ENCODE peak calls at places on chromosomes 6 and 20, in five cellular contexts. One of them, this sample, is unnamed.

GRCh38 chr20:33830371-33830770 is 19.2 kb downstream of the CHMP4B start:
- DNase-seq in fibroblast of lung: no peak
- DNase-seq in GM23248: peak; percentile 35
- DNase-seq in fibroblast of mammary gland: peak; percentile 46
- DNase-seq in PC-3: no peak
- DNase-seq in this sample: no peak

GRCh38 chr20:41608606-41609005 is 9.6 kb downstream of the CHD6 start:
- DNase-seq in fibroblast of lung: no peak
- DNase-seq in fibroblast of mammary gland: no peak
- DNase-seq in GM23248: no peak
- DNase-seq in PC-3: no peak
- DNase-seq in this sample: no peak

GRCh38 chr6:141483561-141484061 is 649.1 kb upstream of the GJE1 start:
- DNase-seq in PC-3: peak; percentile 80
- DNase-seq in fibroblast of lung: peak; percentile 95
- DNase-seq in fibroblast of mammary gland: peak; percentile 100
- DNase-seq in GM23248: peak; percentile 92
- DNase-seq in this sample: peak; percentile 76

GRCh38 chr20:63312268-63312667 is 19.3 kb downstream of the COL20A1 start:
- DNase-seq in fibroblast of lung: no peak
- DNase-seq in PC-3: no peak
- DNase-seq in fibroblast of mammary gland: no peak
- DNase-seq in GM23248: no peak
- DNase-seq in this sample: no peak

GRCh38 chr6:128057541-128058335 is 156.9 kb upstream of the THEMIS start:
- DNase-seq in fibroblast of lung: peak; percentile 47
- DNase-seq in PC-3: no peak
- DNase-seq in GM23248: peak; percentile 56
- DNase-seq in fibroblast of mammary gland: peak; percentile 30
- DNase-seq in this sample: no peak

GRCh38 chr6:136148523-136148922 is 101.6 kb downstream of the MTFR2 start:
- DNase-seq in fibroblast of mammary gland: no peak
- DNase-seq in fibroblast of lung: no peak
- DNase-seq in PC-3: no peak
- DNase-seq in GM23248: no peak
- DNase-seq in this sample: no peak

GRCh38 chr6:83756565-83756964 is 47.7 kb upstream of the SNAP91 start:
- DNase-seq in fibroblast of lung: no peak
- DNase-seq in PC-3: no peak
- DNase-seq in GM23248: no peak
- DNase-seq in fibroblast of mammary gland: no peak
- DNase-seq in this sample: no peak

GRCh38 chr6:1610497-1611321 is 994 bp downstream of the FOXC1 start:
- DNase-seq in fibroblast of lung: peak; percentile 36
- DNase-seq in GM23248: peak; percentile 71
- DNase-seq in fibroblast of mammary gland: no peak
- DNase-seq in PC-3: peak; percentile 38
- DNase-seq in this sample: peak; percentile 24

GRCh38 chr6:1620504-1621327 is 11.0 kb downstream of the FOXC1 start:
- DNase-seq in GM23248: no peak
- DNase-seq in fibroblast of lung: no peak
- DNase-seq in PC-3: no peak
- DNase-seq in fibroblast of mammary gland: no peak
- DNase-seq in this sample: no peak

GRCh38 chr6:147023581-147023980 is 180.6 kb upstream of the STXBP5 start:
- DNase-seq in fibroblast of lung: no peak
- DNase-seq in PC-3: no peak
- DNase-seq in GM23248: no peak
- DNase-seq in fibroblast of mammary gland: no peak
- DNase-seq in this sample: no peak

GRCh38 chr6:66126358-66126757 is 419.3 kb upstream of the EYS start:
- DNase-seq in fibroblast of lung: no peak
- DNase-seq in PC-3: no peak
- DNase-seq in fibroblast of mammary gland: no peak
- DNase-seq in GM23248: no peak
- DNase-seq in this sample: no peak

GRCh38 chr6:56594699-56595098 is 48.0 kb downstream of the DST start:
- DNase-seq in fibroblast of lung: no peak
- DNase-seq in GM23248: no peak
- DNase-seq in PC-3: no peak
- DNase-seq in fibroblast of mammary gland: no peak
- DNase-seq in this sample: no peak

GRCh38 chr6:32182617-32183016 is 1.4 kb downstream of the AGER start:
- DNase-seq in GM23248: no peak
- DNase-seq in fibroblast of mammary gland: no peak
- DNase-seq in fibroblast of lung: no peak
- DNase-seq in PC-3: no peak
- DNase-seq in this sample: no peak

GRCh38 chr6:5094327-5094726 is 9.2 kb downstream of the PPP1R3G start:
- DNase-seq in fibroblast of mammary gland: peak; percentile 96
- DNase-seq in GM23248: peak; percentile 94
- DNase-seq in PC-3: peak; percentile 76
- DNase-seq in fibroblast of lung: peak; percentile 98
- DNase-seq in this sample: peak; percentile 69

GRCh38 chr6:41040101-41040910 is 1.3 kb upstream of the UNC5CL start:
- DNase-seq in fibroblast of mammary gland: peak; percentile 24
- DNase-seq in PC-3: peak; percentile 74
- DNase-seq in GM23248: peak; percentile 38
- DNase-seq in fibroblast of lung: no peak
- DNase-seq in this sample: peak; percentile 55

GRCh38 chr6:169326067-169326799 is 72.6 kb upstream of the THBS2 start:
- DNase-seq in PC-3: peak; percentile 45
- DNase-seq in fibroblast of lung: peak; percentile 59
- DNase-seq in fibroblast of mammary gland: peak; percentile 67
- DNase-seq in GM23248: peak; percentile 29
- DNase-seq in this sample: peak; percentile 26

GRCh38 chr20:50919567-50919966 is 11.7 kb downstream of the ADNP start:
- DNase-seq in PC-3: peak; percentile 58
- DNase-seq in fibroblast of mammary gland: peak; percentile 91
- DNase-seq in GM23248: peak; percentile 89
- DNase-seq in fibroblast of lung: peak; percentile 68
- DNase-seq in this sample: peak; percentile 56

GRCh38 chr20:24585796-24586522 is 116.5 kb downstream of the SYNDIG1 start:
- DNase-seq in GM23248: no peak
- DNase-seq in fibroblast of mammary gland: no peak
- DNase-seq in fibroblast of lung: no peak
- DNase-seq in PC-3: no peak
- DNase-seq in this sample: no peak

GRCh38 chr20:49508435-49509199 is 26.1 kb upstream of the KCNB1 start:
- DNase-seq in fibroblast of lung: peak; percentile 55
- DNase-seq in PC-3: peak; percentile 80
- DNase-seq in GM23248: peak; percentile 67
- DNase-seq in fibroblast of mammary gland: peak; percentile 58
- DNase-seq in this sample: no peak

GRCh38 chr6:149907317-149907716 is 9.4 kb upstream of the RAET1E start:
- DNase-seq in PC-3: no peak
- DNase-seq in fibroblast of mammary gland: no peak
- DNase-seq in fibroblast of lung: no peak
- DNase-seq in GM23248: no peak
- DNase-seq in this sample: no peak

GRCh38 chr20:43508106-43508505 is 609 bp downstream of the L3MBTL1 start:
- DNase-seq in GM23248: no peak
- DNase-seq in fibroblast of mammary gland: no peak
- DNase-seq in fibroblast of lung: no peak
- DNase-seq in PC-3: peak; percentile 22
- DNase-seq in this sample: no peak

GRCh38 chr6:157556671-157557430 is 175.9 kb downstream of the ZDHHC14 start:
- DNase-seq in fibroblast of mammary gland: no peak
- DNase-seq in PC-3: no peak
- DNase-seq in GM23248: no peak
- DNase-seq in fibroblast of lung: no peak
- DNase-seq in this sample: no peak

GRCh38 chr6:53735896-53736295 is 58.9 kb upstream of the LRRC1 start:
- DNase-seq in PC-3: no peak
- DNase-seq in GM23248: no peak
- DNase-seq in fibroblast of lung: no peak
- DNase-seq in fibroblast of mammary gland: no peak
- DNase-seq in this sample: no peak

GRCh38 chr6:26195924-26196845 is 109.0 kb downstream of the HFE start:
- DNase-seq in GM23248: peak; percentile 52
- DNase-seq in fibroblast of lung: peak; percentile 34
- DNase-seq in PC-3: peak; percentile 38
- DNase-seq in fibroblast of mammary gland: no peak
- DNase-seq in this sample: peak; percentile 23

GRCh38 chr6:13624871-13625288 is 9.7 kb downstream of the NOL7 start:
- DNase-seq in PC-3: peak; percentile 69
- DNase-seq in fibroblast of lung: peak; percentile 44
- DNase-seq in GM23248: peak; percentile 66
- DNase-seq in fibroblast of mammary gland: peak; percentile 54
- DNase-seq in this sample: no peak

GRCh38 chr6:72712921-72713320 is 91.1 kb downstream of the KCNQ5 start:
- DNase-seq in fibroblast of lung: no peak
- DNase-seq in PC-3: peak; percentile 32
- DNase-seq in fibroblast of mammary gland: no peak
- DNase-seq in GM23248: no peak
- DNase-seq in this sample: peak; percentile 43

GRCh38 chr6:3414704-3415453 is 42.0 kb downstream of the SLC22A23 start:
- DNase-seq in fibroblast of lung: no peak
- DNase-seq in GM23248: no peak
- DNase-seq in PC-3: peak; percentile 67
- DNase-seq in fibroblast of mammary gland: no peak
- DNase-seq in this sample: no peak

GRCh38 chr6:81988871-81989270 is 236.4 kb upstream of the TENT5A start:
- DNase-seq in fibroblast of lung: no peak
- DNase-seq in GM23248: no peak
- DNase-seq in fibroblast of mammary gland: no peak
- DNase-seq in PC-3: no peak
- DNase-seq in this sample: no peak

GRCh38 chr6:109092074-109092473 is 2.6 kb downstream of the SESN1 start:
- DNase-seq in PC-3: no peak
- DNase-seq in GM23248: no peak
- DNase-seq in fibroblast of lung: no peak
- DNase-seq in fibroblast of mammary gland: no peak
- DNase-seq in this sample: no peak
- H3K4me3 ChIP-seq in PC-3: peak overlapping the region; percentile 91
- H3K4me3 ChIP-seq in GM23248: peak overlapping the region; percentile 91
- H3K4me3 ChIP-seq in fibroblast of lung: peak overlapping the region; percentile 83
- H3K4me3 ChIP-seq in fibroblast of mammary gland: peak overlapping the region; percentile 86
- H3K4me3 ChIP-seq in this sample: peak overlapping the region; percentile 90

GRCh38 chr6:85676086-85676729 is 33.5 kb upstream of the SYNCRIP start:
- DNase-seq in fibroblast of lung: peak; percentile 50
- DNase-seq in fibroblast of mammary gland: peak; percentile 49
- DNase-seq in PC-3: peak; percentile 4
- DNase-seq in GM23248: peak; percentile 57
- DNase-seq in this sample: no peak
- H3K4me3 ChIP-seq in fibroblast of lung: peak overlapping the region; percentile 84
- H3K4me3 ChIP-seq in fibroblast of mammary gland: peak overlapping the region; percentile 99
- H3K4me3 ChIP-seq in PC-3: peak overlapping the region; percentile 99
- H3K4me3 ChIP-seq in GM23248: peak overlapping the region; percentile 81
- H3K4me3 ChIP-seq in this sample: peak overlapping the region; percentile 86

GRCh38 chr20:8131598-8132014 is 460 bp upstream of the PLCB1 start:
- DNase-seq in GM23248: peak; percentile 70
- DNase-seq in fibroblast of mammary gland: no peak
- DNase-seq in PC-3: peak; percentile 21
- DNase-seq in fibroblast of lung: peak; percentile 45
- DNase-seq in this sample: no peak
- H3K4me3 ChIP-seq in GM23248: peak overlapping the region; percentile 79
- H3K4me3 ChIP-seq in fibroblast of mammary gland: peak overlapping the region; percentile 35
- H3K4me3 ChIP-seq in PC-3: peak overlapping the region; percentile 53
- H3K4me3 ChIP-seq in fibroblast of lung: peak overlapping the region; percentile 68
- H3K4me3 ChIP-seq in this sample: peak overlapping the region; percentile 60

GRCh38 chr6:70957284-70957617 is 391 bp upstream of the B3GAT2 start:
- DNase-seq in PC-3: no peak
- DNase-seq in fibroblast of mammary gland: no peak
- DNase-seq in GM23248: no peak
- DNase-seq in fibroblast of lung: peak; percentile 4
- DNase-seq in this sample: no peak
- H3K4me3 ChIP-seq in PC-3: no peak overlapping the region
- H3K4me3 ChIP-seq in fibroblast of mammary gland: peak overlapping the region; percentile 27
- H3K4me3 ChIP-seq in GM23248: peak overlapping the region; percentile 65
- H3K4me3 ChIP-seq in fibroblast of lung: peak overlapping the region; percentile 46
- H3K4me3 ChIP-seq in this sample: no peak overlapping the region

GRCh38 chr20:37859406-37860171 is 43.3 kb upstream of the VSTM2L start:
- DNase-seq in fibroblast of mammary gland: no peak
- DNase-seq in fibroblast of lung: no peak
- DNase-seq in GM23248: no peak
- DNase-seq in PC-3: no peak
- DNase-seq in this sample: no peak
- H3K4me3 ChIP-seq in fibroblast of mammary gland: no peak overlapping the region
- H3K4me3 ChIP-seq in fibroblast of lung: no peak overlapping the region
- H3K4me3 ChIP-seq in GM23248: no peak overlapping the region
- H3K4me3 ChIP-seq in PC-3: no peak overlapping the region
- H3K4me3 ChIP-seq in this sample: no peak overlapping the region

GRCh38 chr20:47561603-47562583 is 60.2 kb downstream of the NCOA3 start:
- DNase-seq in PC-3: no peak
- DNase-seq in fibroblast of lung: no peak
- DNase-seq in fibroblast of mammary gland: no peak
- DNase-seq in GM23248: no peak
- DNase-seq in this sample: no peak
- H3K4me3 ChIP-seq in PC-3: no peak overlapping the region
- H3K4me3 ChIP-seq in fibroblast of lung: no peak overlapping the region
- H3K4me3 ChIP-seq in fibroblast of mammary gland: no peak overlapping the region
- H3K4me3 ChIP-seq in GM23248: no peak overlapping the region
- H3K4me3 ChIP-seq in this sample: no peak overlapping the region

DNA sequence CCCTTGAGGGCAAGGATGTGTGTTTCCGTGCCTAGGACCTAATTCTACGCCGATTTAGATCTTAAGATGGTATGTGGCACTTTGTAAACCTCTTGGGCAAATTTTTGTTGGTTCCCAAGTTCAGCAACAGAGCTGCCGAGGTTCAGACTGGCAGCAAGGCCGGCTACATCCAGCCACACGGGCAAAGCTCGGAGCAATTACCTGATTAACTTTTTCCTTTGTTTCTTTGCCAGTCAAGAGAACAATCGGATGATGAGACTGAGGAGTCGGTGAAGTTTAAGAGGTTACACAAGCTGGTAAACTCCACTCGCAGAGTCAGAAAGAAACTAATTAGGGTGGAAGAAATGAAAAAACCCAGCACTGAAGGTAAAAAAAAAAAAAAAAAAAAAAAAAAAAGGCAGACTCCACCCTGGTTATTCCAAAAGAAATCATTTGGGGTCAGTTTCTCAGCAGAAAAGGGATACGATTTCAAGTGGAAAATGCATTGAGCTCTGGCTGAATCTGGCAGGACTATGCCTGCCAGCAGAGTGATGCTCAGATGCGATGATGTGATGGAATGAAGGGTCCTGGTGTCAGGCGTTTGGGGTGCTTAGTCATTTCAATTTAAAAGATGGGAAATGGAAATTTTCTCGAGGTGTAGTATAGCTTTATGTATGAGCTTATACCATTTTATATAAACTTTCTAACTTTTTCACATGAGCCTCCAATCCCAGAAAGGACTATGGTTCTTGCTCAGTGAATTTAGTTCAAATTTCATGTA is 171.6 kb downstream of the SASH1 start:
- DNase-seq in fibroblast of mammary gland: peak; percentile 70
- DNase-seq in fibroblast of lung: no peak
- DNase-seq in GM23248: peak; percentile 83
- DNase-seq in PC-3: no peak
- DNase-seq in this sample: no peak
- H3K4me3 ChIP-seq in fibroblast of mammary gland: peak overlapping the region; percentile 23
- H3K4me3 ChIP-seq in fibroblast of lung: peak overlapping the region; percentile 12
- H3K4me3 ChIP-seq in GM23248: peak overlapping the region; percentile 57
- H3K4me3 ChIP-seq in PC-3: no peak overlapping the region
- H3K4me3 ChIP-seq in this sample: peak overlapping the region; percentile 17